ENCODE peak calls at places on chromosomes 4 and X, in four cellular contexts. I, Y, H and C are unnamed samples.

GRCh38 chrX:136041254-136041812 is 56.1 kb downstream of the SLC9A6 start:
- ATAC-seq in H (no peak), I (no peak), Y (no peak), C (no peak)

GRCh38 chr4:148110169-148110568 is 332.0 kb downstream of the NR3C2 start:
- ATAC-seq in H (no peak), Y (no peak), I (no peak), C (no peak)

GRCh38 chr4:23234018-23234417 is 541.3 kb downstream of the GBA3 start:
- ATAC-seq in Y (no peak), H (no peak), I (no peak), C (no peak)

GRCh38 chr4:10364194-10364593 is 93.0 kb downstream of the ZNF518B start:
- ATAC-seq in Y (no peak), H (no peak), I (no peak), C (no peak)

GRCh38 chrX:53263597-53264094 is 17.7 kb downstream of the IQSEC2 start:
- ATAC-seq in Y (peak), H (no peak), I (peak), C (peak)

GRCh38 chrX:7225338-7225737 is 77.4 kb upstream of the PUDP start:
- ATAC-seq in H (no peak), Y (no peak), I (no peak), C (no peak)

GRCh38 chr4:110484029-110484428 is 8.1 kb downstream of the ENPEP start:
- ATAC-seq in H (no peak), I (peak), Y (peak), C (peak)

GRCh38 chrX:35374116-35374515 is 424.0 kb upstream of the MAGEB16 start:
- ATAC-seq in H (no peak), Y (no peak), I (no peak), C (no peak)

GRCh38 chrX:39690541-39691415 is 407.0 kb downstream of the BCOR start:
- ATAC-seq in H (no peak), Y (no peak), I (no peak), C (no peak)

GRCh38 chr4:153267013-153267412 is 62.8 kb downstream of the TRIM2 start:
- ATAC-seq in I (no peak), H (no peak), Y (no peak), C (no peak)

GRCh38 chr4:18077808-18078207 is 56.3 kb upstream of the LCORL start:
- ATAC-seq in Y (no peak), I (no peak), H (no peak), C (no peak)

GRCh38 chr4:26365537-26366150 is 44.8 kb downstream of the RBPJ start:
- ATAC-seq in Y (no peak), H (no peak), I (no peak), C (no peak)

GRCh38 chr4:168528131-168528949 is 31.5 kb downstream of the PALLD start:
- ATAC-seq in Y (no peak), H (no peak), I (no peak), C (no peak)

GRCh38 chr4:76570141-76570989 is 135.3 kb downstream of the SHROOM3 start:
- ATAC-seq in I (no peak), H (peak), Y (no peak), C (no peak)

GRCh38 chr4:185510803-185511202 is 24.5 kb downstream of the PDLIM3 start:
- ATAC-seq in I (no peak), Y (no peak), H (no peak), C (no peak)

GRCh38 chr4:121666091-121666679 is 30.6 kb downstream of the ANXA5 start:
- ATAC-seq in Y (no peak), H (peak), I (no peak), C (no peak)

GRCh38 chr4:121421594-121421993 is 40.8 kb upstream of the QRFPR start:
- ATAC-seq in Y (no peak), H (no peak), I (no peak), C (no peak)

GRCh38 chrX:23804578-23804977 is 21.6 kb downstream of the SAT1 start:
- ATAC-seq in H (no peak), Y (no peak), I (no peak), C (no peak)

GRCh38 chr4:77201857-77202256 is 44.9 kb downstream of the CCNG2 start:
- ATAC-seq in Y (peak), H (peak), I (peak), C (peak)

GRCh38 chrX:22122510-22122909 is 90.4 kb downstream of the PHEX start:
- ATAC-seq in I (no peak), Y (no peak), H (no peak), C (no peak)

GRCh38 chr4:99635601-99636000 is 22.0 kb downstream of the C4orf54 start:
- ATAC-seq in Y (peak), H (no peak), I (peak), C (peak)

GRCh38 chr4:82515705-82516104 is 46.1 kb downstream of the TMEM150C start:
- ATAC-seq in I (no peak), Y (no peak), H (no peak), C (no peak)

GRCh38 chr4:26076000-26076587 is 162.1 kb downstream of the SMIM20 start:
- ATAC-seq in H (peak), I (peak), Y (peak), C (peak)

GRCh38 chr4:87188063-87188462 is 32.4 kb downstream of the KLHL8 start:
- ATAC-seq in Y (no peak), I (no peak), H (no peak), C (no peak)

GRCh38 chr4:166078383-166078782 is 205.3 kb downstream of the TLL1 start:
- ATAC-seq in Y (no peak), H (no peak), I (no peak), C (no peak)

GRCh38 chrX:39065051-39065871 is 264.0 kb downstream of the MID1IP1 start:
- ATAC-seq in H (no peak), I (no peak), Y (no peak), C (no peak)

GRCh38 chrX:5726246-5726645 is 502.4 kb downstream of the NLGN4X start:
- ATAC-seq in H (no peak), Y (no peak), I (no peak), C (no peak)

GRCh38 chrX:102604327-102604726 is 5.0 kb downstream of the ARMCX5 start:
- ATAC-seq in I (no peak), Y (no peak), H (no peak), C (no peak)

GRCh38 chrX:136674270-136674986 is 26.5 kb downstream of the CD40LG start:
- ATAC-seq in Y (peak), I (peak), H (no peak), C (peak)

GRCh38 chr4:23775694-23776093 is 114.2 kb downstream of the PPARGC1A start:
- ATAC-seq in I (no peak), H (peak), Y (no peak), C (no peak)

GRCh38 chr4:788636-789297 is 37.2 kb downstream of the CPLX1 start:
- ATAC-seq in I (no peak), Y (no peak), H (no peak), C (no peak)

GRCh38 chrX:84487365-84488353 is 14.6 kb downstream of the HDX start:
- ATAC-seq in Y (no peak), I (no peak), H (no peak), C (no peak)

GRCh38 chr4:140704392-140704955 is 51.7 kb downstream of the TBC1D9 start:
- ATAC-seq in I (no peak), H (no peak), Y (no peak), C (no peak)

GRCh38 chr4:126794363-126794762 is 838.4 kb upstream of the INTU start:
- ATAC-seq in Y (no peak), H (no peak), I (no peak), C (no peak)

GRCh38 chrX:139720979-139721378 is 13.0 kb upstream of the MCF2 start:
- ATAC-seq in I (no peak), Y (no peak), H (no peak), C (no peak)

GRCh38 chr4:176376032-176376614 is 56.4 kb downstream of the SPCS3 start:
- ATAC-seq in Y (no peak), I (no peak), H (no peak), C (no peak)

GRCh38 chr4:23952258-23952657 is 62.4 kb upstream of the PPARGC1A start:
- ATAC-seq in H (no peak), Y (no peak), I (no peak), C (no peak)